ENCODE peak calls at places on chromosomes 12 and 14, in six cellular contexts. One of them, this sample, is unnamed.

GRCh38 chr14:35332517-35333346 is 40.5 kb downstream of the PSMA6 start:
- DNase-seq in mucosa of descending colon: peak
- DNase-seq in GM20000: peak
- DNase-seq in NCI-H524: no peak
- DNase-seq in D721Med: no peak
- DNase-seq in stimulated activated CD8-positive, alpha-beta memory T cell treated with anti-CD3 and anti-CD28 coated beads, Interleukin-4, amount 100 ng/mL, for 1 hour: peak
- DNase-seq in this sample: no peak

GRCh38 chr14:61642246-61642982 is 52.9 kb upstream of the HIF1A start:
- DNase-seq in NCI-H524: no peak
- DNase-seq in stimulated activated CD8-positive, alpha-beta memory T cell treated with anti-CD3 and anti-CD28 coated beads, Interleukin-4, amount 100 ng/mL, for 1 hour: no peak
- DNase-seq in D721Med: no peak
- DNase-seq in GM20000: no peak
- DNase-seq in mucosa of descending colon: peak
- DNase-seq in this sample: no peak

GRCh38 chr14:85579957-85580356 is 50.0 kb downstream of the FLRT2 start:
- DNase-seq in GM20000: no peak
- DNase-seq in stimulated activated CD8-positive, alpha-beta memory T cell treated with anti-CD3 and anti-CD28 coated beads, Interleukin-4, amount 100 ng/mL, for 1 hour: no peak
- DNase-seq in D721Med: no peak
- DNase-seq in NCI-H524: no peak
- DNase-seq in mucosa of descending colon: no peak
- DNase-seq in this sample: no peak

GRCh38 chr12:20946732-20947131 is 136.2 kb downstream of the SLCO1B3 start:
- DNase-seq in D721Med: no peak
- DNase-seq in mucosa of descending colon: peak
- DNase-seq in GM20000: peak
- DNase-seq in NCI-H524: peak
- DNase-seq in stimulated activated CD8-positive, alpha-beta memory T cell treated with anti-CD3 and anti-CD28 coated beads, Interleukin-4, amount 100 ng/mL, for 1 hour: no peak
- DNase-seq in this sample: peak

GRCh38 chr12:117012189-117012805 is 86.9 kb downstream of the TESC start:
- DNase-seq in D721Med: no peak
- DNase-seq in GM20000: no peak
- DNase-seq in NCI-H524: no peak
- DNase-seq in mucosa of descending colon: no peak
- DNase-seq in stimulated activated CD8-positive, alpha-beta memory T cell treated with anti-CD3 and anti-CD28 coated beads, Interleukin-4, amount 100 ng/mL, for 1 hour: no peak
- DNase-seq in this sample: no peak

GRCh38 chr12:101698782-101699347 is 1.4 kb downstream of the CHPT1 start:
- DNase-seq in D721Med: no peak
- DNase-seq in mucosa of descending colon: no peak
- DNase-seq in stimulated activated CD8-positive, alpha-beta memory T cell treated with anti-CD3 and anti-CD28 coated beads, Interleukin-4, amount 100 ng/mL, for 1 hour: no peak
- DNase-seq in NCI-H524: no peak
- DNase-seq in GM20000: peak
- DNase-seq in this sample: peak

GRCh38 chr12:19546611-19547162 is 107.4 kb downstream of the AEBP2 start:
- DNase-seq in stimulated activated CD8-positive, alpha-beta memory T cell treated with anti-CD3 and anti-CD28 coated beads, Interleukin-4, amount 100 ng/mL, for 1 hour: no peak
- DNase-seq in GM20000: no peak
- DNase-seq in NCI-H524: no peak
- DNase-seq in mucosa of descending colon: no peak
- DNase-seq in D721Med: no peak
- DNase-seq in this sample: no peak

GRCh38 chr12:124568431-124569374 is 1.3 kb upstream of the NCOR2 start:
- DNase-seq in GM20000: peak
- DNase-seq in mucosa of descending colon: peak
- DNase-seq in NCI-H524: peak
- DNase-seq in D721Med: no peak
- DNase-seq in stimulated activated CD8-positive, alpha-beta memory T cell treated with anti-CD3 and anti-CD28 coated beads, Interleukin-4, amount 100 ng/mL, for 1 hour: no peak
- DNase-seq in this sample: peak

GRCh38 chr12:96198970-96199369 is 4.8 kb downstream of the ELK3 start:
- DNase-seq in D721Med: no peak
- DNase-seq in stimulated activated CD8-positive, alpha-beta memory T cell treated with anti-CD3 and anti-CD28 coated beads, Interleukin-4, amount 100 ng/mL, for 1 hour: no peak
- DNase-seq in GM20000: no peak
- DNase-seq in mucosa of descending colon: no peak
- DNase-seq in NCI-H524: no peak
- DNase-seq in this sample: no peak

GRCh38 chr12:123141615-123142517 is 9.0 kb downstream of the PITPNM2 start:
- DNase-seq in D721Med: no peak
- DNase-seq in mucosa of descending colon: peak
- DNase-seq in NCI-H524: peak
- DNase-seq in GM20000: no peak
- DNase-seq in stimulated activated CD8-positive, alpha-beta memory T cell treated with anti-CD3 and anti-CD28 coated beads, Interleukin-4, amount 100 ng/mL, for 1 hour: no peak
- DNase-seq in this sample: no peak

GRCh38 chr14:104659764-104660523 is 29.5 kb upstream of the INF2 start:
- DNase-seq in GM20000: peak
- DNase-seq in stimulated activated CD8-positive, alpha-beta memory T cell treated with anti-CD3 and anti-CD28 coated beads, Interleukin-4, amount 100 ng/mL, for 1 hour: no peak
- DNase-seq in mucosa of descending colon: peak
- DNase-seq in NCI-H524: no peak
- DNase-seq in D721Med: no peak
- DNase-seq in this sample: no peak

GRCh38 chr12:32400114-32400672 is 835 bp downstream of the FGD4 start:
- DNase-seq in mucosa of descending colon: peak
- DNase-seq in NCI-H524: no peak
- DNase-seq in stimulated activated CD8-positive, alpha-beta memory T cell treated with anti-CD3 and anti-CD28 coated beads, Interleukin-4, amount 100 ng/mL, for 1 hour: no peak
- DNase-seq in GM20000: peak
- DNase-seq in D721Med: no peak
- DNase-seq in this sample: no peak

GRCh38 chr12:13851828-13852227 is 129.6 kb downstream of the GRIN2B start:
- DNase-seq in GM20000: no peak
- DNase-seq in stimulated activated CD8-positive, alpha-beta memory T cell treated with anti-CD3 and anti-CD28 coated beads, Interleukin-4, amount 100 ng/mL, for 1 hour: no peak
- DNase-seq in D721Med: no peak
- DNase-seq in NCI-H524: peak
- DNase-seq in mucosa of descending colon: no peak
- DNase-seq in this sample: no peak

GRCh38 chr12:49673446-49674317 is 33.5 kb downstream of the FMNL3 start:
- DNase-seq in NCI-H524: peak
- DNase-seq in D721Med: no peak
- DNase-seq in stimulated activated CD8-positive, alpha-beta memory T cell treated with anti-CD3 and anti-CD28 coated beads, Interleukin-4, amount 100 ng/mL, for 1 hour: no peak
- DNase-seq in mucosa of descending colon: peak
- DNase-seq in GM20000: no peak
- DNase-seq in this sample: peak

GRCh38 chr12:53413485-53414215 is 10.0 kb upstream of the AMHR2 start:
- DNase-seq in NCI-H524: no peak
- DNase-seq in mucosa of descending colon: no peak
- DNase-seq in stimulated activated CD8-positive, alpha-beta memory T cell treated with anti-CD3 and anti-CD28 coated beads, Interleukin-4, amount 100 ng/mL, for 1 hour: no peak
- DNase-seq in D721Med: no peak
- DNase-seq in GM20000: no peak
- DNase-seq in this sample: no peak

GRCh38 chr12:56629459-56630179 is 507 bp downstream of the BAZ2A start:
- DNase-seq in stimulated activated CD8-positive, alpha-beta memory T cell treated with anti-CD3 and anti-CD28 coated beads, Interleukin-4, amount 100 ng/mL, for 1 hour: no peak
- DNase-seq in mucosa of descending colon: peak
- DNase-seq in NCI-H524: peak
- DNase-seq in D721Med: no peak
- DNase-seq in GM20000: peak
- DNase-seq in this sample: peak

GRCh38 chr12:122981036-122981471 is 573 bp downstream of the ARL6IP4 start:
- DNase-seq in mucosa of descending colon: no peak
- DNase-seq in stimulated activated CD8-positive, alpha-beta memory T cell treated with anti-CD3 and anti-CD28 coated beads, Interleukin-4, amount 100 ng/mL, for 1 hour: no peak
- DNase-seq in NCI-H524: no peak
- DNase-seq in GM20000: peak
- DNase-seq in D721Med: no peak
- DNase-seq in this sample: no peak

GRCh38 chr14:34911209-34912150 is 36.3 kb upstream of the BAZ1A start:
- DNase-seq in stimulated activated CD8-positive, alpha-beta memory T cell treated with anti-CD3 and anti-CD28 coated beads, Interleukin-4, amount 100 ng/mL, for 1 hour: no peak
- DNase-seq in D721Med: no peak
- DNase-seq in mucosa of descending colon: no peak
- DNase-seq in GM20000: no peak
- DNase-seq in NCI-H524: no peak
- DNase-seq in this sample: no peak

GRCh38 chr12:64137117-64137516 is 85.0 kb downstream of the KICS2 start:
- DNase-seq in mucosa of descending colon: no peak
- DNase-seq in D721Med: no peak
- DNase-seq in NCI-H524: no peak
- DNase-seq in GM20000: no peak
- DNase-seq in stimulated activated CD8-positive, alpha-beta memory T cell treated with anti-CD3 and anti-CD28 coated beads, Interleukin-4, amount 100 ng/mL, for 1 hour: no peak
- DNase-seq in this sample: no peak

GRCh38 chr12:104213952-104214351 is 1.6 kb upstream of the TXNRD1 start:
- DNase-seq in stimulated activated CD8-positive, alpha-beta memory T cell treated with anti-CD3 and anti-CD28 coated beads, Interleukin-4, amount 100 ng/mL, for 1 hour: no peak
- DNase-seq in mucosa of descending colon: no peak
- DNase-seq in D721Med: no peak
- DNase-seq in NCI-H524: no peak
- DNase-seq in GM20000: no peak
- DNase-seq in this sample: no peak

GRCh38 chr14:29558516-29558915 is 369.1 kb downstream of the PRKD1 start:
- DNase-seq in GM20000: no peak
- DNase-seq in mucosa of descending colon: no peak
- DNase-seq in stimulated activated CD8-positive, alpha-beta memory T cell treated with anti-CD3 and anti-CD28 coated beads, Interleukin-4, amount 100 ng/mL, for 1 hour: no peak
- DNase-seq in D721Med: no peak
- DNase-seq in NCI-H524: no peak
- DNase-seq in this sample: no peak

GRCh38 chr12:70366581-70367267 is 634 bp downstream of the KCNMB4 start:
- DNase-seq in GM20000: peak
- DNase-seq in stimulated activated CD8-positive, alpha-beta memory T cell treated with anti-CD3 and anti-CD28 coated beads, Interleukin-4, amount 100 ng/mL, for 1 hour: peak
- DNase-seq in NCI-H524: peak
- DNase-seq in mucosa of descending colon: peak
- DNase-seq in D721Med: no peak
- DNase-seq in this sample: peak

GRCh38 chr14:29144598-29144997 is 378.0 kb downstream of the FOXG1 start:
- DNase-seq in D721Med: no peak
- DNase-seq in stimulated activated CD8-positive, alpha-beta memory T cell treated with anti-CD3 and anti-CD28 coated beads, Interleukin-4, amount 100 ng/mL, for 1 hour: no peak
- DNase-seq in mucosa of descending colon: no peak
- DNase-seq in GM20000: no peak
- DNase-seq in NCI-H524: no peak
- DNase-seq in this sample: no peak

GRCh38 chr14:51533877-51534553 is 117.7 kb upstream of the FRMD6 start:
- DNase-seq in stimulated activated CD8-positive, alpha-beta memory T cell treated with anti-CD3 and anti-CD28 coated beads, Interleukin-4, amount 100 ng/mL, for 1 hour: no peak
- DNase-seq in mucosa of descending colon: no peak
- DNase-seq in D721Med: no peak
- DNase-seq in GM20000: no peak
- DNase-seq in NCI-H524: no peak
- DNase-seq in this sample: no peak

GRCh38 chr14:55336161-55336560 is 64.9 kb downstream of the FBXO34 start:
- DNase-seq in D721Med: no peak
- DNase-seq in stimulated activated CD8-positive, alpha-beta memory T cell treated with anti-CD3 and anti-CD28 coated beads, Interleukin-4, amount 100 ng/mL, for 1 hour: no peak
- DNase-seq in GM20000: no peak
- DNase-seq in mucosa of descending colon: peak
- DNase-seq in NCI-H524: no peak
- DNase-seq in this sample: no peak

GRCh38 chr14:67331368-67332125 is 28.1 kb downstream of the ATP6V1D start:
- DNase-seq in NCI-H524: no peak
- DNase-seq in stimulated activated CD8-positive, alpha-beta memory T cell treated with anti-CD3 and anti-CD28 coated beads, Interleukin-4, amount 100 ng/mL, for 1 hour: no peak
- DNase-seq in GM20000: no peak
- DNase-seq in D721Med: no peak
- DNase-seq in mucosa of descending colon: no peak
- DNase-seq in this sample: no peak

GRCh38 chr14:60025586-60025985 is 66.1 kb upstream of the PCNX4 start:
- DNase-seq in GM20000: no peak
- DNase-seq in mucosa of descending colon: no peak
- DNase-seq in NCI-H524: no peak
- DNase-seq in stimulated activated CD8-positive, alpha-beta memory T cell treated with anti-CD3 and anti-CD28 coated beads, Interleukin-4, amount 100 ng/mL, for 1 hour: no peak
- DNase-seq in D721Med: no peak
- DNase-seq in this sample: no peak

GRCh38 chr12:92331383-92331782 is 185.7 kb upstream of the BTG1 start:
- DNase-seq in GM20000: no peak
- DNase-seq in D721Med: no peak
- DNase-seq in NCI-H524: no peak
- DNase-seq in stimulated activated CD8-positive, alpha-beta memory T cell treated with anti-CD3 and anti-CD28 coated beads, Interleukin-4, amount 100 ng/mL, for 1 hour: no peak
- DNase-seq in mucosa of descending colon: peak
- DNase-seq in this sample: no peak

GRCh38 chr12:48936379-48936979 is 11.2 kb upstream of the FKBP11 start:
- DNase-seq in NCI-H524: peak
- DNase-seq in GM20000: peak
- DNase-seq in mucosa of descending colon: peak
- DNase-seq in D721Med: peak
- DNase-seq in stimulated activated CD8-positive, alpha-beta memory T cell treated with anti-CD3 and anti-CD28 coated beads, Interleukin-4, amount 100 ng/mL, for 1 hour: peak
- DNase-seq in this sample: peak

GRCh38 chr12:64737539-64737938 is 21.7 kb downstream of the GNS start:
- DNase-seq in mucosa of descending colon: no peak
- DNase-seq in GM20000: no peak
- DNase-seq in stimulated activated CD8-positive, alpha-beta memory T cell treated with anti-CD3 and anti-CD28 coated beads, Interleukin-4, amount 100 ng/mL, for 1 hour: no peak
- DNase-seq in D721Med: no peak
- DNase-seq in NCI-H524: no peak
- DNase-seq in this sample: no peak

GRCh38 chr12:124381454-124382207 is 86.7 kb downstream of the RFLNA start:
- DNase-seq in mucosa of descending colon: peak
- DNase-seq in D721Med: no peak
- DNase-seq in stimulated activated CD8-positive, alpha-beta memory T cell treated with anti-CD3 and anti-CD28 coated beads, Interleukin-4, amount 100 ng/mL, for 1 hour: no peak
- DNase-seq in NCI-H524: no peak
- DNase-seq in GM20000: no peak
- DNase-seq in this sample: no peak

GRCh38 chr14:58832010-58832409 is 194.2 kb downstream of the DACT1 start:
- DNase-seq in D721Med: no peak
- DNase-seq in stimulated activated CD8-positive, alpha-beta memory T cell treated with anti-CD3 and anti-CD28 coated beads, Interleukin-4, amount 100 ng/mL, for 1 hour: no peak
- DNase-seq in GM20000: no peak
- DNase-seq in mucosa of descending colon: no peak
- DNase-seq in NCI-H524: peak
- DNase-seq in this sample: no peak

GRCh38 chr12:58139894-58140293 is 198.5 kb downstream of the ATP23 start:
- DNase-seq in NCI-H524: no peak
- DNase-seq in D721Med: no peak
- DNase-seq in GM20000: no peak
- DNase-seq in stimulated activated CD8-positive, alpha-beta memory T cell treated with anti-CD3 and anti-CD28 coated beads, Interleukin-4, amount 100 ng/mL, for 1 hour: no peak
- DNase-seq in mucosa of descending colon: no peak
- DNase-seq in this sample: no peak